ENCODE peak calls at places on chromosome 19, in five cellular contexts. One of them, this sample, is unnamed.

GRCh38 chr19:48006762-48007161 is 12.3 kb downstream of the ELSPBP1 start:
- DNase-seq in epithelial cell of esophagus: no peak
- DNase-seq in nephron progenitor cell: no peak
- DNase-seq in heart right ventricle: no peak
- DNase-seq in A549: peak; percentile 51
- DNase-seq in this sample: peak; percentile 14

GRCh38 chr19:32878988-32879387 is 9.4 kb upstream of the SLC7A9 start:
- DNase-seq in nephron progenitor cell: no peak
- DNase-seq in A549: no peak
- DNase-seq in epithelial cell of esophagus: no peak
- DNase-seq in heart right ventricle: no peak
- DNase-seq in this sample: no peak

GRCh38 chr19:384801-385169 is 24.2 kb downstream of the C2CD4C start:
- DNase-seq in epithelial cell of esophagus: no peak
- DNase-seq in A549: no peak
- DNase-seq in nephron progenitor cell: no peak
- DNase-seq in heart right ventricle: no peak
- DNase-seq in this sample: no peak

GRCh38 chr19:55600336-55601028 is 394 bp downstream of the ZNF524 start:
- DNase-seq in nephron progenitor cell: no peak
- DNase-seq in heart right ventricle: no peak
- DNase-seq in epithelial cell of esophagus: no peak
- DNase-seq in A549: peak; percentile 57
- DNase-seq in this sample: no peak

GRCh38 chr19:44603201-44603945 is 10.0 kb upstream of the IGSF23 start:
- DNase-seq in heart right ventricle: no peak
- DNase-seq in nephron progenitor cell: no peak
- DNase-seq in A549: no peak
- DNase-seq in epithelial cell of esophagus: peak; percentile 73
- DNase-seq in this sample: no peak

GRCh38 chr19:12995596-12996541 is 594 bp downstream of the NFIX start:
- DNase-seq in heart right ventricle: no peak
- DNase-seq in epithelial cell of esophagus: no peak
- DNase-seq in nephron progenitor cell: no peak
- DNase-seq in A549: no peak
- DNase-seq in this sample: no peak

GRCh38 chr19:325937-326565 is 18.5 kb downstream of the MIER2 start:
- DNase-seq in nephron progenitor cell: no peak
- DNase-seq in heart right ventricle: no peak
- DNase-seq in epithelial cell of esophagus: no peak
- DNase-seq in A549: no peak
- DNase-seq in this sample: no peak

GRCh38 chr19:18401580-18402112 is 4.2 kb upstream of the LRRC25 start:
- DNase-seq in nephron progenitor cell: no peak
- DNase-seq in A549: no peak
- DNase-seq in epithelial cell of esophagus: peak; percentile 86
- DNase-seq in heart right ventricle: peak; percentile 47
- DNase-seq in this sample: peak; percentile 69

DNA sequence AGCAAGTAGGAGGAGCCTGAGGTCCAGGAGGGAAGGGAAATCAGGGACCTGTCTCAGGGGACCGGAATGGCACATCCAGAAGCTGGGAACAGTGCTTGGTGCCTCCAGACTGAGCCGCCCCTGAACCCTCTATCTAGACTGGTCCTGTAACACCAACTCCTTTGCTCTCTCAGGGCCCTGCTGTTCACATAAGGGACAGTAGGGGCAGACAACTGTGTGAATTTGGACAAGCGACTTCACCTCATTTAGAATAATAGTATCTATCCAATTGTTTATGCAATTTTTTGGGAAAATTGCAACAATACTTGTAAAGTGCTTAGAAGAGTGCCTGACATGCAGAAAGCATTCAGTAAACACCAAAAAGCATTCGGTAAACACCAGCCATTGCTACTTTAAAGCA is 14.0 kb downstream of the SYMPK start:
- DNase-seq in A549: peak; percentile 69
- DNase-seq in heart right ventricle: no peak
- DNase-seq in nephron progenitor cell: no peak
- DNase-seq in epithelial cell of esophagus: no peak
- DNase-seq in this sample: no peak
- TF ChIP-seq CTCF in A549: no peak
- TF ChIP-seq CTCF in heart right ventricle: no peak
- TF ChIP-seq CTCF in nephron progenitor cell: peak; percentile 13
- TF ChIP-seq CTCF in epithelial cell of esophagus: peak; percentile 46
- TF ChIP-seq CTCF in this sample: no peak

GRCh38 chr19:3547767-3548282 is 8.9 kb downstream of the TEKTIP1 start:
- DNase-seq in A549: no peak
- DNase-seq in epithelial cell of esophagus: no peak
- DNase-seq in heart right ventricle: no peak
- DNase-seq in nephron progenitor cell: no peak
- DNase-seq in this sample: no peak
- TF ChIP-seq CTCF in A549: no peak
- TF ChIP-seq CTCF in epithelial cell of esophagus: no peak
- TF ChIP-seq CTCF in heart right ventricle: no peak
- TF ChIP-seq CTCF in nephron progenitor cell: no peak
- TF ChIP-seq CTCF in this sample: no peak

GRCh38 chr19:52570005-52570861 is at the start of gene ZNF701:
- DNase-seq in epithelial cell of esophagus: peak; percentile 93
- DNase-seq in heart right ventricle: peak; percentile 97
- DNase-seq in A549: no peak
- DNase-seq in nephron progenitor cell: peak; percentile 99
- DNase-seq in this sample: no peak
- TF ChIP-seq CTCF in epithelial cell of esophagus: no peak
- TF ChIP-seq CTCF in heart right ventricle: peak; percentile 37
- TF ChIP-seq CTCF in A549: no peak
- TF ChIP-seq CTCF in nephron progenitor cell: no peak
- TF ChIP-seq CTCF in this sample: no peak

GRCh38 chr19:50501186-50501567 is 9.8 kb downstream of the JOSD2 start:
- DNase-seq in heart right ventricle: no peak
- DNase-seq in nephron progenitor cell: no peak
- DNase-seq in epithelial cell of esophagus: no peak
- DNase-seq in A549: no peak
- DNase-seq in this sample: no peak

GRCh38 chr19:50498219-50499056 is 12.6 kb downstream of the JOSD2 start:
- DNase-seq in nephron progenitor cell: no peak
- DNase-seq in heart right ventricle: no peak
- DNase-seq in epithelial cell of esophagus: no peak
- DNase-seq in A549: no peak
- DNase-seq in this sample: no peak

GRCh38 chr19:50500753-50501151 is 10.2 kb downstream of the JOSD2 start:
- DNase-seq in nephron progenitor cell: no peak
- DNase-seq in epithelial cell of esophagus: no peak
- DNase-seq in heart right ventricle: peak; percentile 81
- DNase-seq in A549: no peak
- DNase-seq in this sample: no peak

GRCh38 chr19:50501568-50502475 is 9.2 kb downstream of the JOSD2 start:
- DNase-seq in heart right ventricle: peak; percentile 75
- DNase-seq in nephron progenitor cell: no peak
- DNase-seq in epithelial cell of esophagus: no peak
- DNase-seq in A549: no peak
- DNase-seq in this sample: no peak

GRCh38 chr19:50500060-50500752 is 10.8 kb downstream of the JOSD2 start:
- DNase-seq in nephron progenitor cell: peak; percentile 47
- DNase-seq in heart right ventricle: peak; percentile 81
- DNase-seq in epithelial cell of esophagus: no peak
- DNase-seq in A549: no peak
- DNase-seq in this sample: peak; percentile 44
- TF ChIP-seq CTCF in nephron progenitor cell: no peak
- TF ChIP-seq CTCF in heart right ventricle: no peak
- TF ChIP-seq CTCF in epithelial cell of esophagus: peak; percentile 17
- TF ChIP-seq CTCF in A549: peak; percentile 19
- TF ChIP-seq CTCF in this sample: peak; percentile 30

DNA sequence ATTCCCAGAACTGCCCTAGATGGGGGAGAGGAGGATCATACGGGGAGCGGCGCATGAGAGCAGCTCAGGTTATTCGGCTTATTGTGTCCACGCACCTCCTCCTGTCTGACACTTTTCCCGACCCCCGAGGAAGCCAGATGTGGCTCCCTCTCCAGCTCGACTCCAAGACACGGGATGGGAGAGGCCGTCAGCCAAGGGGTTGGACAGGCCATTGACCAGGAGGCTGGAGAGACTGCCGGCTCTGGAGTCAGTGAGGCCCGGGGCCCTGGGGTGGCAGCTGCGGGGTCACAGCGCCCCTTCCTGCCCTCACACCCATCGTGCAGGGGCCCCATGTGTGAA is 2.9 kb downstream of the DMKN start:
- DNase-seq in epithelial cell of esophagus: no peak
- DNase-seq in nephron progenitor cell: no peak
- DNase-seq in heart right ventricle: no peak
- DNase-seq in A549: no peak
- DNase-seq in this sample: no peak
- TF ChIP-seq CTCF in epithelial cell of esophagus: no peak
- TF ChIP-seq CTCF in nephron progenitor cell: no peak
- TF ChIP-seq CTCF in heart right ventricle: no peak
- TF ChIP-seq CTCF in A549: peak; percentile 26
- TF ChIP-seq CTCF in this sample: no peak

GRCh38 chr19:40286674-40287421 is 1.7 kb upstream of the AKT2 start:
- DNase-seq in heart right ventricle: no peak
- DNase-seq in A549: no peak
- DNase-seq in nephron progenitor cell: no peak
- DNase-seq in epithelial cell of esophagus: no peak
- DNase-seq in this sample: no peak
- TF ChIP-seq CTCF in heart right ventricle: no peak
- TF ChIP-seq CTCF in A549: no peak
- TF ChIP-seq CTCF in nephron progenitor cell: no peak
- TF ChIP-seq CTCF in epithelial cell of esophagus: no peak
- TF ChIP-seq CTCF in this sample: no peak

GRCh38 chr19:4373601-4374441 is 26.5 kb downstream of the SH3GL1 start:
- DNase-seq in epithelial cell of esophagus: no peak
- DNase-seq in A549: no peak
- DNase-seq in heart right ventricle: peak; percentile 65
- DNase-seq in nephron progenitor cell: no peak
- DNase-seq in this sample: no peak

GRCh38 chr19:4375620-4376228 is 24.6 kb downstream of the SH3GL1 start:
- DNase-seq in A549: no peak
- DNase-seq in nephron progenitor cell: no peak
- DNase-seq in heart right ventricle: no peak
- DNase-seq in epithelial cell of esophagus: no peak
- DNase-seq in this sample: peak; percentile 61

GRCh38 chr19:4372630-4373367 is 27.5 kb downstream of the SH3GL1 start:
- DNase-seq in epithelial cell of esophagus: no peak
- DNase-seq in heart right ventricle: no peak
- DNase-seq in nephron progenitor cell: no peak
- DNase-seq in A549: no peak
- DNase-seq in this sample: no peak

GRCh38 chr19:4375164-4375619 is 25.2 kb downstream of the SH3GL1 start:
- DNase-seq in epithelial cell of esophagus: peak; percentile 82
- DNase-seq in nephron progenitor cell: no peak
- DNase-seq in heart right ventricle: no peak
- DNase-seq in A549: no peak
- DNase-seq in this sample: peak; percentile 79

GRCh38 chr19:4374451-4375163 is 25.7 kb downstream of the SH3GL1 start:
- DNase-seq in epithelial cell of esophagus: peak; percentile 81
- DNase-seq in A549: peak; percentile 52
- DNase-seq in heart right ventricle: peak; percentile 81
- DNase-seq in nephron progenitor cell: no peak
- DNase-seq in this sample: peak; percentile 75
- TF ChIP-seq CTCF in epithelial cell of esophagus: no peak
- TF ChIP-seq CTCF in A549: peak; percentile 4
- TF ChIP-seq CTCF in heart right ventricle: no peak
- TF ChIP-seq CTCF in nephron progenitor cell: no peak
- TF ChIP-seq CTCF in this sample: no peak

GRCh38 chr19:2269244-2270156 is 12.5 kb downstream of the PEAK3 start:
- DNase-seq in A549: peak; percentile 95
- DNase-seq in heart right ventricle: peak; percentile 99
- DNase-seq in nephron progenitor cell: peak; percentile 99
- DNase-seq in epithelial cell of esophagus: peak; percentile 96
- DNase-seq in this sample: peak; percentile 96
- TF ChIP-seq CTCF in A549: no peak
- TF ChIP-seq CTCF in heart right ventricle: peak; percentile 17
- TF ChIP-seq CTCF in nephron progenitor cell: no peak
- TF ChIP-seq CTCF in epithelial cell of esophagus: peak; percentile 18
- TF ChIP-seq CTCF in this sample: no peak

DNA sequence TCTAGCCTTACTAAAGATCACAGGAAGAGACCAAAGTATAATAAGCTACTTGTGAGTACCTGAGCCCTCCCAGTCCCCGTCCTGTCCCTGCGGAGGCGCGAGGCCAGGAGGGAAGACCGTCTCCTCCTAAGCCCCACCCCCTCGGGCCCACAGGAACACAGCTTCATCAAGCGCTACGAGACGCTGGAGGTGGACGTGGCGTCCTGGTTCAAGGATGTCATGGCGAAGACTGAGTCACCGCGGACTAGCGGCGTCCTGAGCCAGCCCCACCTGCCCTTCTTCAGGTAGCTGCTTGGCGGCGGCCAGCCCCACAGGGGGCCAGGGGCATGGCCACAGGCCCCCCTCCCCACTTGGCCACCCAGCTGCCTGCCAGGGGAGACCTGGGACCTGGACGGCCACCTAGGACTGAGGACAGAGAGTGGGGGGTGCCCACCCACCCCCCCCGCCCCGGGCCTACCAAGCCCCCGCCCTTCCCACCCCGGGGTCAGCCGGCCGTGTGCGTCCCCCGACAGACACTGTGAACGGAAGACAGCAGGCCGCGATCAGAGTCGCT is 2.4 kb upstream of the TGFBR3L start:
- DNase-seq in nephron progenitor cell: no peak
- DNase-seq in heart right ventricle: no peak
- DNase-seq in epithelial cell of esophagus: no peak
- DNase-seq in A549: no peak
- DNase-seq in this sample: no peak
- TF ChIP-seq CTCF in nephron progenitor cell: no peak
- TF ChIP-seq CTCF in heart right ventricle: no peak
- TF ChIP-seq CTCF in epithelial cell of esophagus: no peak
- TF ChIP-seq CTCF in A549: no peak
- TF ChIP-seq CTCF in this sample: no peak

GRCh38 chr19:27777726-27778125 is 1435.2 kb downstream of the UQCRFS1 start:
- DNase-seq in nephron progenitor cell: no peak
- DNase-seq in heart right ventricle: no peak
- DNase-seq in epithelial cell of esophagus: no peak
- DNase-seq in A549: no peak
- DNase-seq in this sample: no peak
- TF ChIP-seq CTCF in nephron progenitor cell: no peak
- TF ChIP-seq CTCF in heart right ventricle: no peak
- TF ChIP-seq CTCF in epithelial cell of esophagus: peak; percentile 26
- TF ChIP-seq CTCF in A549: no peak
- TF ChIP-seq CTCF in this sample: peak; percentile 20